ENCODE peak calls at places on chromosomes 11 and 22, in ten cellular contexts. P, R, D, C, H, J, E, K, I and U are unnamed samples.
A peak's percentile ranks its signal among the peaks of the same experiment; 100 is the strongest.

GRCh38 chr11:134610116-134610910 is 198.3 kb upstream of the B3GAT1 start:
- DNase-seq in P (no peak), R (no peak), D (no peak), C (no peak), H (no peak), J (no peak), E (no peak), K (no peak), I (no peak), U (no peak)

GRCh38 chr11:48103621-48104561 is 112.7 kb upstream of the OR4B1 start:
- DNase-seq in P (no peak), R (no peak), D (no peak), C (no peak), H (peak; percentile 49), J (no peak), E (no peak), K (no peak), I (no peak), U (no peak)

GRCh38 chr11:19421134-19421533 is 180.4 kb upstream of the E2F8 start:
- DNase-seq in P (no peak), R (no peak), D (no peak), C (no peak), H (no peak), J (no peak), E (no peak), K (no peak), I (no peak), U (no peak)

GRCh38 chr11:31262761-31263160 is 106.8 kb downstream of the DCDC1 start:
- DNase-seq in P (no peak), R (no peak), D (no peak), C (no peak), H (no peak), J (no peak), E (no peak), K (peak; percentile 62), I (peak; percentile 31), U (no peak)

GRCh38 chr11:64789331-64790204 is 11.2 kb upstream of the SF1 start:
- DNase-seq in P (no peak), R (no peak), D (peak; percentile 69), C (no peak), H (no peak), J (no peak), E (no peak), K (no peak), I (no peak), U (no peak)

GRCh38 chr11:38927993-38928392 is 2330.0 kb upstream of the RAG2 start:
- DNase-seq in P (no peak), R (no peak), D (no peak), C (no peak), H (no peak), J (no peak), E (no peak), K (peak; percentile 21), I (no peak), U (no peak)

GRCh38 chr11:116333193-116333592 is 439.6 kb downstream of the BUD13 start:
- DNase-seq in P (no peak), R (no peak), D (no peak), C (no peak), H (no peak), J (no peak), E (no peak), K (peak; percentile 66), I (no peak), U (no peak)

GRCh38 chr11:232783-233565 is 3.2 kb downstream of the SIRT3 start:
- DNase-seq in P (no peak), R (no peak), D (no peak), C (no peak), H (no peak), J (no peak), E (no peak), K (no peak), I (no peak), U (no peak)

GRCh38 chr11:119092880-119093665 is 8.4 kb downstream of the HMBS start:
- DNase-seq in P (no peak), R (peak; percentile 57), D (no peak), C (no peak), H (no peak), J (no peak), E (no peak), K (no peak), I (peak; percentile 41), U (no peak)

GRCh38 chr22:21855715-21856114 is 11.7 kb downstream of the MAPK1 start:
- DNase-seq in P (no peak), R (no peak), D (no peak), C (no peak), H (no peak), J (no peak), E (no peak), K (no peak), I (no peak), U (no peak)

GRCh38 chr11:115759622-115760527 is 255.7 kb upstream of the CADM1 start:
- DNase-seq in P (peak; percentile 28), R (no peak), D (no peak), C (no peak), H (no peak), J (peak; percentile 33), E (no peak), K (no peak), I (no peak), U (no peak)

GRCh38 chr11:1608363-1608762 is at the start of gene KRTAP5-3:
- DNase-seq in P (no peak), R (no peak), D (peak; percentile 18), C (no peak), H (no peak), J (no peak), E (no peak), K (no peak), I (no peak), U (no peak)

GRCh38 chr22:27201741-27202140 is 544.4 kb downstream of the MIAT start:
- DNase-seq in P (no peak), R (no peak), D (no peak), C (no peak), H (no peak), J (no peak), E (no peak), K (no peak), I (peak; percentile 49), U (no peak)

GRCh38 chr11:103798029-103798428 is 238.4 kb upstream of the DDI1 start:
- DNase-seq in P (no peak), R (no peak), D (no peak), C (no peak), H (no peak), J (no peak), E (no peak), K (no peak), I (peak; percentile 90), U (no peak)

GRCh38 chr11:121459413-121460041 is 6.8 kb upstream of the SORL1-AS1 start:
- DNase-seq in P (no peak), R (no peak), D (no peak), C (no peak), H (no peak), J (no peak), E (peak; percentile 23), K (no peak), I (no peak), U (no peak)

GRCh38 chr11:67468056-67468455 is 995 bp downstream of the TMEM134 start:
- DNase-seq in P (no peak), R (peak; percentile 96), D (no peak), C (no peak), H (peak; percentile 64), J (no peak), E (no peak), K (peak; percentile 86), I (peak; percentile 14), U (no peak)

GRCh38 chr22:41286639-41287091 is 678 bp upstream of the RANGAP1 start:
- DNase-seq in P (peak; percentile 31), R (no peak), D (peak; percentile 83), C (no peak), H (no peak), J (no peak), E (peak; percentile 33), K (no peak), I (peak; percentile 45), U (peak; percentile 74)

GRCh38 chr22:36798671-36799066 is 18.2 kb downstream of the PVALB start:
- DNase-seq in P (no peak), R (no peak), D (no peak), C (no peak), H (no peak), J (no peak), E (no peak), K (no peak), I (no peak), U (no peak)
- H3K4me3 ChIP-seq in P (no peak overlapping the region), R (no peak overlapping the region), D (no peak overlapping the region), C (no peak overlapping the region), H (no peak overlapping the region), J (peak overlapping the region; percentile 38), E (no peak overlapping the region), K (no peak overlapping the region), I (no peak overlapping the region), U (no peak overlapping the region)

DNA sequence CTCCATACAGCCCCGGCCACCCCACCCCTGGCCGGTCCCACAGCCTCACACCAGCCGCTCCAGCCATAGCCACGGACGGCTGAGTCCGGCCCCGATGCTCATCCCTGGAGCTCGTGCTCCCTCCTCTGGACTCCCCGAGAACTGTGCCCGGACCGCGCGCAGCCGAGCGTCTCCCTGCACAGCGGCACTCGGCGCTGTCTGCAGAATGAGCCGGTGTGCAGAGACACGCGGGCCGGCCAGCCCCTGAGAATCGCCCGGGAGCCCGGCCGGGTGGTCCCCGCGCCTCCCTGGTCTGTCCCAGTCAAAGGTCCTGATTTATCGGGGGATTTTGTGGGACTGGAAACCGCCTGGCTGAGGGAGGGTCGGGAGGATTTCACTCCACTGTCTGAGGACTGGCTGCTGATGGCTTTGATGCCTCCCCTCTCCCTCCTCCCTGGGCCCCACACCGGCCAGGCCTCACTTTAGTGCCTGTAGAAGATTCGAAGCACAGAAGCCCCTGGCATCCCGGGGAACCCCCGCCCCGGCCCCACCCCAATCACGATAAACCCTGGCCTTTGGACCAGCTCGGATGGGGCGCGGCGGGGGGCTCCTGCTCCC is 102.7 kb downstream of the BRD1 start:
- DNase-seq in P (peak; percentile 45), R (peak; percentile 40), D (peak; percentile 88), C (no peak), H (peak; percentile 32), J (peak; percentile 67), E (peak; percentile 51), K (no peak), I (no peak), U (peak; percentile 24)
- H3K4me3 ChIP-seq in P (peak overlapping the region; percentile 24), R (peak overlapping the region; percentile 38), D (peak overlapping the region; percentile 43), C (peak overlapping the region; percentile 45), H (no peak overlapping the region), J (no peak overlapping the region), E (peak overlapping the region; percentile 68), K (no peak overlapping the region), I (no peak overlapping the region), U (no peak overlapping the region)

GRCh38 chr11:94131363-94132115 is 2.9 kb downstream of the PANX1 start:
- DNase-seq in P (peak; percentile 36), R (no peak), D (no peak), C (no peak), H (peak; percentile 19), J (no peak), E (no peak), K (peak; percentile 63), I (peak; percentile 75), U (no peak)
- H3K4me3 ChIP-seq in P (peak overlapping the region; percentile 97), R (peak overlapping the region; percentile 9), D (no peak overlapping the region), C (peak overlapping the region; percentile 81), H (no peak overlapping the region), J (no peak overlapping the region), E (no peak overlapping the region), K (no peak overlapping the region), I (peak overlapping the region; percentile 93), U (no peak overlapping the region)

DNA sequence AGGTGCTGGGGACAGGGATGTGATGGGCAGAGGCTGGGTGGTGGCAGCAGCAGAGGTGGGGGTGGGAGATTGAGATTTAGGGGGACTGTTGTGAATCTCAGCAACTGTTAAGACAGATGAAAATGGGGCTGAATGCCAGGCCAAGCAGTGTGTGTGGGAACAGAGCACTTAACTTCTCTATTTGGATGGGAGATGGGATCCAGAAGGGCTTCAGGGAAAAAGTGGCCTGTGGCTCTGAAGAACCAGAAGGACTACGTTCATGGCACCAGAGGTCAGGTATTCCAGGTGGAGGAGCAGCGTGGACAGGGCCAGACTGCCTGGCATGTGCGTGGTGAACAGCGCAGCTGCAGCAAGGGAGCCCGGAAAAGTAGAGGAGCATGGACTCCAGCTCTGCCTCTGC is 82.6 kb upstream of the SYT13 start:
- DNase-seq in P (no peak), R (no peak), D (no peak), C (no peak), H (no peak), J (no peak), E (no peak), K (no peak), I (no peak), U (no peak)
- H3K4me3 ChIP-seq in P (no peak overlapping the region), R (no peak overlapping the region), D (no peak overlapping the region), C (no peak overlapping the region), H (no peak overlapping the region), J (no peak overlapping the region), E (no peak overlapping the region), K (no peak overlapping the region), I (no peak overlapping the region), U (no peak overlapping the region)